ENCODE peak calls at places on chromosomes 5 and 9, in five cellular contexts. U is CD4-positive, alpha-beta memory T cell; G is effector CD4-positive, alpha-beta T cell; H is NCI-H774; J is Calu3. A is an unnamed sample.

GRCh38 chr5:154519375-154519774 is 41.3 kb upstream of the HAND1 start:
- DNase-seq in H (no peak), U (no peak), J (peak), G (no peak), A (peak)

GRCh38 chr5:103041071-103041676 is 78.8 kb downstream of the GIN1 start:
- DNase-seq in G (no peak), J (no peak), U (no peak), H (peak), A (peak)

GRCh38 chr5:150987746-150988145 is 32.6 kb upstream of the GPX3 start:
- DNase-seq in G (no peak), H (peak), U (no peak), J (no peak), A (no peak)

GRCh38 chr9:19376931-19377330 is 3.1 kb downstream of the RPS6 start:
- DNase-seq in J (no peak), H (no peak), G (no peak), U (no peak), A (no peak)

GRCh38 chr5:132487841-132488555 is 2.6 kb downstream of the IRF1 start:
- DNase-seq in G (no peak), U (peak), J (no peak), H (no peak), A (no peak)

GRCh38 chr9:86369810-86370209 is 15.6 kb upstream of the TUT7 start:
- DNase-seq in J (no peak), U (no peak), G (no peak), H (no peak), A (no peak)

GRCh38 chr9:107467416-107467815 is 22.2 kb downstream of the KLF4 start:
- DNase-seq in U (no peak), J (no peak), H (no peak), G (no peak), A (no peak)

GRCh38 chr5:14588145-14588544 is 6.6 kb downstream of the OTULINL start:
- DNase-seq in J (no peak), U (no peak), H (no peak), G (no peak), A (no peak)

GRCh38 chr5:160769264-160769663 is 82.7 kb downstream of the ATP10B start:
- DNase-seq in H (peak), J (no peak), U (no peak), G (no peak), A (no peak)

GRCh38 chr9:73132034-73132776 is 19.5 kb upstream of the ANXA1 start:
- DNase-seq in U (peak), J (peak), H (peak), G (peak), A (peak)

GRCh38 chr9:111348821-111349271 is 18.8 kb upstream of the OR2K2 start:
- DNase-seq in J (peak), G (no peak), H (no peak), U (no peak), A (no peak)

GRCh38 chr5:151002250-151002649 is 18.1 kb upstream of the GPX3 start:
- DNase-seq in H (no peak), U (no peak), G (no peak), J (peak), A (peak)

GRCh38 chr9:27398982-27399653 is 102.2 kb upstream of the EQTN start:
- DNase-seq in U (no peak), G (no peak), H (no peak), J (no peak), A (no peak)

A was measured in NCI-H460.